ENCODE peak calls at places on chromosomes 2 and 18, in five cellular contexts. One of them, this sample, is unnamed.

GRCh38 chr2:209593930-209594329 is 170.1 kb downstream of the MAP2 start:
- DNase-seq in thoracic aorta: no peak
- DNase-seq in effector memory CD4-positive, alpha-beta T cell: no peak
- DNase-seq in adrenal gland: peak; percentile 25
- DNase-seq in endodermal cell: no peak
- DNase-seq in this sample: no peak

GRCh38 chr2:170462433-170463205 is 252.5 kb upstream of the SP5 start:
- DNase-seq in endodermal cell: peak; percentile 59
- DNase-seq in adrenal gland: no peak
- DNase-seq in thoracic aorta: no peak
- DNase-seq in effector memory CD4-positive, alpha-beta T cell: no peak
- DNase-seq in this sample: no peak

GRCh38 chr18:3579701-3580100 is 129.7 kb downstream of the TGIF1 start:
- DNase-seq in effector memory CD4-positive, alpha-beta T cell: no peak
- DNase-seq in adrenal gland: no peak
- DNase-seq in thoracic aorta: no peak
- DNase-seq in endodermal cell: no peak
- DNase-seq in this sample: no peak

GRCh38 chr18:11872479-11873136 is 21.4 kb downstream of the CHMP1B start:
- DNase-seq in effector memory CD4-positive, alpha-beta T cell: no peak
- DNase-seq in thoracic aorta: no peak
- DNase-seq in endodermal cell: peak; percentile 58
- DNase-seq in adrenal gland: peak; percentile 45
- DNase-seq in this sample: no peak

GRCh38 chr18:79506191-79507075 is 110.7 kb downstream of the NFATC1 start:
- DNase-seq in thoracic aorta: no peak
- DNase-seq in effector memory CD4-positive, alpha-beta T cell: no peak
- DNase-seq in adrenal gland: no peak
- DNase-seq in endodermal cell: no peak
- DNase-seq in this sample: peak; percentile 46

GRCh38 chr2:18585526-18585925 is 3.8 kb downstream of the NT5C1B start:
- DNase-seq in effector memory CD4-positive, alpha-beta T cell: no peak
- DNase-seq in adrenal gland: no peak
- DNase-seq in endodermal cell: no peak
- DNase-seq in thoracic aorta: no peak
- DNase-seq in this sample: no peak

GRCh38 chr2:30826916-30827315 is 19.7 kb upstream of the CAPN13 start:
- DNase-seq in adrenal gland: no peak
- DNase-seq in endodermal cell: no peak
- DNase-seq in thoracic aorta: no peak
- DNase-seq in effector memory CD4-positive, alpha-beta T cell: no peak
- DNase-seq in this sample: no peak

GRCh38 chr2:216181953-216182352 is 72.8 kb downstream of the XRCC5 start:
- DNase-seq in adrenal gland: no peak
- DNase-seq in endodermal cell: no peak
- DNase-seq in effector memory CD4-positive, alpha-beta T cell: no peak
- DNase-seq in thoracic aorta: no peak
- DNase-seq in this sample: no peak

GRCh38 chr2:38973266-38973665 is 83.6 kb downstream of the ARHGEF33 start:
- DNase-seq in thoracic aorta: no peak
- DNase-seq in endodermal cell: no peak
- DNase-seq in adrenal gland: no peak
- DNase-seq in effector memory CD4-positive, alpha-beta T cell: no peak
- DNase-seq in this sample: no peak

GRCh38 chr2:42971947-42972736 is 179.8 kb upstream of the HAAO start:
- DNase-seq in effector memory CD4-positive, alpha-beta T cell: no peak
- DNase-seq in adrenal gland: no peak
- DNase-seq in thoracic aorta: no peak
- DNase-seq in endodermal cell: peak; percentile 60
- DNase-seq in this sample: no peak

GRCh38 chr2:64143154-64144056 is 815 bp downstream of the PELI1 start:
- DNase-seq in thoracic aorta: no peak
- DNase-seq in endodermal cell: peak; percentile 72
- DNase-seq in effector memory CD4-positive, alpha-beta T cell: peak; percentile 26
- DNase-seq in adrenal gland: peak; percentile 25
- DNase-seq in this sample: no peak

GRCh38 chr2:68755071-68755470 is 20.5 kb downstream of the ARHGAP25 start:
- DNase-seq in adrenal gland: no peak
- DNase-seq in effector memory CD4-positive, alpha-beta T cell: no peak
- DNase-seq in endodermal cell: no peak
- DNase-seq in thoracic aorta: no peak
- DNase-seq in this sample: no peak

GRCh38 chr18:7558769-7559168 is 8.3 kb upstream of the PTPRM start:
- DNase-seq in effector memory CD4-positive, alpha-beta T cell: no peak
- DNase-seq in thoracic aorta: no peak
- DNase-seq in adrenal gland: no peak
- DNase-seq in endodermal cell: no peak
- DNase-seq in this sample: no peak

GRCh38 chr2:50953021-50953420 is 78.9 kb downstream of the NRXN1 start:
- DNase-seq in thoracic aorta: no peak
- DNase-seq in endodermal cell: no peak
- DNase-seq in adrenal gland: no peak
- DNase-seq in effector memory CD4-positive, alpha-beta T cell: no peak
- DNase-seq in this sample: no peak

DNA sequence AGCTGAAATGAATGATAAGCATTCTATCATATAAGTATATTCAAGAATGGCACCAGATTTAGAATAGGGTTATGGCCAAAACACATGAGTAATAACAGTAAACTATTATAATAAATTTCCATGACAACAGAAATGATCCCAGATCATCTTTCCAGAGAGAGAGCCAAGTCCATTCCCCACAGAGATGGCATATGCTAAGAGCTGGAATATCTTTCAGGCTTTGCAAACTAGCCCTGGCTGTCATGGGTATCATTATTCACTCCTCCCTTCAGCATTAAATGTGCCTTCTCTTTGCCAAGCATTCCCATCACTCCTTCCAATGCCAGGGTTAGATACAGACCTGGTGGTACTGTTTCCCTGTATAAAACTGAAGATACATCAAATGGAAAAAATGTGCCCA is 10.9 kb downstream of the FEZ2 start:
- DNase-seq in adrenal gland: no peak
- DNase-seq in endodermal cell: no peak
- DNase-seq in effector memory CD4-positive, alpha-beta T cell: no peak
- DNase-seq in thoracic aorta: no peak
- DNase-seq in this sample: no peak
- H3K4me1 ChIP-seq in adrenal gland: peaks cover 19% of the 10 kb centered on the region
- H3K4me1 ChIP-seq in endodermal cell: no peaks in the 10 kb centered on the region
- H3K4me1 ChIP-seq in effector memory CD4-positive, alpha-beta T cell: no peaks in the 10 kb centered on the region
- H3K4me1 ChIP-seq in thoracic aorta: no peaks in the 10 kb centered on the region
- H3K4me1 ChIP-seq in this sample: no peaks in the 10 kb centered on the region

DNA sequence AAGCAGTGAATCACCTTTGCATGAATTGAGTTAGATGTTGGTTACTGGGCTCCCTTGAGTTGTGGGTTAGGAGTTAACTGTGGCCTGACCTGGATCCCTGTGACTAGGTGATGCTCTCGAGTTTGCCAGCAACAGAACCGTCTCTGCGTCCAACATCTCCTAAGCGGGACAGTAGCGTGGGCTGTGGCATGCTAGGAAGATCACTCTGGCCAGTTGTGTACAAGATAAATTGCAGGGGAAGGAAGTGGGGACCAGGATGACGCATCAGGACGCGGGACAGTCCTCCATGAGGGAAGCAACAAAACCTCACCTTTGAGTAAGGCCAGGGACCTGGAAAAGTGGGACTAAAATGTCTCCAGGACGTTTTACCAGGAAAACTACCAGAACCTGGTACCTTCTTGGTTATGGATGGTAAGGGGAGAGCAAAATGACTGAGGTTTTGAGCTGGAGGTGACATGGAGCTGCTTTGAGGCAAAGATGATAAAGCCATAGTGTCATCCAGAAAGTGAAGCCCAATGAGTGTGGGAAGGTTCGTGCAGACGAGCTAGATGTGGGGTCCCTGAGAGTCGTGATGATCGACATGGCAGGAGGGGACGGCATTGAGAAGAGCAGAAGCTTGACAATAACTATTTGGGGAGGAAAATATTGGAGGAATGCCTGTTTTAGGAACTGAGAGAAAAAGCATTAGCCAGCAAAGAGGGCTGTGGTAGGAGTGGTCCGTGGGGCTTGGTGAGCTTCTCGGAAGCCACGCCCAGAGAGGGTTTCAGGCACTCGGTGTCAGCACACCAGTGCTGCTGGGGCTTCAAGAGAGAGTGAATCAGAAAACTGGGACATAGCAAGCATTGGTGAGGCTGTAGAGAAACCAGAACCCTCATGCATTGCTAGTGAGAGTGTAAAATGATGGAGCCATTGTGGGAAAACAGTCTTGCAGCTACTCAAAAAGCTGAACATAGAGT is 95.1 kb downstream of the SMAD7 start:
- DNase-seq in thoracic aorta: no peak
- DNase-seq in adrenal gland: peak; percentile 44
- DNase-seq in endodermal cell: no peak
- DNase-seq in effector memory CD4-positive, alpha-beta T cell: no peak
- DNase-seq in this sample: no peak
- H3K27ac ChIP-seq in thoracic aorta: no peak overlapping the region
- H3K27ac ChIP-seq in adrenal gland: peak overlapping the region; percentile 23
- H3K27ac ChIP-seq in endodermal cell: no peak overlapping the region
- H3K27ac ChIP-seq in effector memory CD4-positive, alpha-beta T cell: no peak overlapping the region
- H3K27ac ChIP-seq in this sample: no peak overlapping the region

GRCh38 chr18:77062518-77063003 is 70.0 kb downstream of the MBP start:
- DNase-seq in adrenal gland: no peak
- DNase-seq in thoracic aorta: no peak
- DNase-seq in endodermal cell: no peak
- DNase-seq in effector memory CD4-positive, alpha-beta T cell: peak; percentile 74
- DNase-seq in this sample: no peak
- H3K4me1 ChIP-seq in adrenal gland: peaks cover 18% of the 10 kb centered on the region
- H3K4me1 ChIP-seq in thoracic aorta: peaks cover 19% of the 10 kb centered on the region
- H3K4me1 ChIP-seq in endodermal cell: peaks cover 2% of the 10 kb centered on the region
- H3K4me1 ChIP-seq in effector memory CD4-positive, alpha-beta T cell: peaks cover 89% of the 10 kb centered on the region
- H3K4me1 ChIP-seq in this sample: peaks cover 32% of the 10 kb centered on the region

DNA sequence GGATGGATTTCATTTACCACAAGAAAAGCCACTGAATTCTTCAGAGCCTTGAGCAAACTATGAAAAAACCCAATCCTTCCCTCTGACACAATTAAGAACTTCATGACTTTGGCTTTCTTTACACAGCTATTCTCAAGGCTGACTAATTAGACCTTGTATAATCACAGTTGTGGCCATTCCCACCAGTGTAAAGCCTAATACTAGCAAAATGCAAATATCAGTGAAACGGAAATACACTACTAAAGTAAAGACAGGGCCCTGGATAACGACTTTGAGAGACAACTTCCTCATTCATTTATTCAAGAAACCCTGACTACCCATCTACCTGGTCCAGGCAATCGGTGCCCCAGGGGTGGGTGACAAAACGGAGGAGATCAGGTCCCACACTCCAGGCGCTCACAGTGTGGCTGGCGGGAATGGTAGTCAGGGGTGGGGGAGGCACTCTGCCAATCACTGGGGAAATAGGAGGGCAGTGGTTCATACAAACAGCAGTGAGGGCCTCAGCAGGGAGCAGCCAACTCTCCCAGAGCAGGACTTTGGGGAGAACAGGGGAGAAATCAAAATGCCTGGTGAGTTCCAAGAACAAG is 28.1 kb downstream of the TMEM163 start:
- DNase-seq in endodermal cell: no peak
- DNase-seq in effector memory CD4-positive, alpha-beta T cell: no peak
- DNase-seq in thoracic aorta: no peak
- DNase-seq in adrenal gland: no peak
- DNase-seq in this sample: no peak
- H3K27ac ChIP-seq in endodermal cell: no peak overlapping the region
- H3K27ac ChIP-seq in effector memory CD4-positive, alpha-beta T cell: no peak overlapping the region
- H3K27ac ChIP-seq in thoracic aorta: no peak overlapping the region
- H3K27ac ChIP-seq in adrenal gland: no peak overlapping the region
- H3K27ac ChIP-seq in this sample: no peak overlapping the region

GRCh38 chr2:167188596-167188967 is 300.3 kb downstream of the XIRP2 start:
- DNase-seq in effector memory CD4-positive, alpha-beta T cell: no peak
- DNase-seq in thoracic aorta: no peak
- DNase-seq in endodermal cell: no peak
- DNase-seq in adrenal gland: no peak
- DNase-seq in this sample: no peak

GRCh38 chr2:167192833-167193232 is 304.6 kb downstream of the XIRP2 start:
- DNase-seq in endodermal cell: no peak
- DNase-seq in adrenal gland: no peak
- DNase-seq in thoracic aorta: no peak
- DNase-seq in effector memory CD4-positive, alpha-beta T cell: no peak
- DNase-seq in this sample: no peak

GRCh38 chr2:167191588-167191987 is 303.3 kb downstream of the XIRP2 start:
- DNase-seq in endodermal cell: no peak
- DNase-seq in effector memory CD4-positive, alpha-beta T cell: no peak
- DNase-seq in thoracic aorta: no peak
- DNase-seq in adrenal gland: no peak
- DNase-seq in this sample: no peak

GRCh38 chr2:167187910-167188595 is 299.8 kb downstream of the XIRP2 start:
- DNase-seq in endodermal cell: no peak
- DNase-seq in thoracic aorta: no peak
- DNase-seq in adrenal gland: no peak
- DNase-seq in effector memory CD4-positive, alpha-beta T cell: no peak
- DNase-seq in this sample: no peak

DNA sequence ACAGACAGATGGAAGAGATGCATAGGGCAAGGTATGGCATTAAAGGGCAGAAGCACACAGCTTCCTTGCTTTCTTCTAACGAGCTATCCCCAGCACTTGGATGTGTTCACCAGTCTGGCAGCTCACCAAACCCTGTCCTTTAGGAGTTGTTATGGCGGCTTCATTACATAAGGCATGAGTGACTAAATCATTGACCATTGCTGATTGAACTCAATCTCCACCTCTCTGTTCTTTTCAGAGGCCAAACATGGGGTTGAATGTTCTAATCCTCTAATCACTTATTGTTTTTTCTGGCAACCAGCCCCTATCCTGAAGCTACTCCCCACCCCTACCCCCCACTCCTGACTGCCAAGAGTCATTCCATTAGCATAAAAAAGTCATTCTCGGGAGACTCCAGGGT is 301.8 kb downstream of the XIRP2 start:
- DNase-seq in adrenal gland: no peak
- DNase-seq in endodermal cell: no peak
- DNase-seq in thoracic aorta: no peak
- DNase-seq in effector memory CD4-positive, alpha-beta T cell: no peak
- DNase-seq in this sample: no peak
- H3K4me1 ChIP-seq in adrenal gland: peaks cover 3% of the 10 kb centered on the region
- H3K4me1 ChIP-seq in endodermal cell: no peaks in the 10 kb centered on the region
- H3K4me1 ChIP-seq in thoracic aorta: peaks cover 20% of the 10 kb centered on the region
- H3K4me1 ChIP-seq in effector memory CD4-positive, alpha-beta T cell: no peaks in the 10 kb centered on the region
- H3K4me1 ChIP-seq in this sample: peaks cover 5% of the 10 kb centered on the region